ENCODE peak calls at places on chromosomes 6 and 20, in five cellular contexts. V, O, T, J and S are unnamed samples.

GRCh38 chr6:11033825-11034224 is 10.3 kb downstream of the ELOVL2 start:
- DNase-seq in T (no peak), V (no peak), J (no peak), O (no peak), S (no peak)

GRCh38 chr20:25040438-25040831 is 17.5 kb downstream of the ACSS1 start:
- DNase-seq in J (no peak), T (no peak), O (no peak), V (no peak), S (no peak)

GRCh38 chr20:48823960-48824497 is 3.8 kb downstream of the PREX1 start:
- DNase-seq in O (no peak), T (peak; percentile 76), V (no peak), J (no peak), S (no peak)

GRCh38 chr6:71444222-71444621 is 155.6 kb downstream of the OGFRL1 start:
- DNase-seq in T (no peak), O (no peak), J (no peak), V (no peak), S (peak; percentile 3)

GRCh38 chr6:70108230-70108629 is 194.7 kb downstream of the COL9A1 start:
- DNase-seq in O (no peak), V (peak; percentile 10), T (peak; percentile 21), J (peak; percentile 55), S (peak; percentile 19)

GRCh38 chr6:40356242-40356910 is 230.8 kb downstream of the LRFN2 start:
- DNase-seq in V (no peak), J (no peak), T (no peak), O (no peak), S (no peak)

GRCh38 chr6:33613146-33613793 is 7.9 kb upstream of the ITPR3 start:
- DNase-seq in V (no peak), J (no peak), O (no peak), T (no peak), S (peak; percentile 97)

GRCh38 chr6:56540950-56541600 is 101.6 kb downstream of the DST start:
- DNase-seq in O (no peak), V (no peak), T (no peak), J (peak; percentile 50), S (peak; percentile 77)

GRCh38 chr20:13325033-13325432 is 104.0 kb downstream of the ISM1 start:
- DNase-seq in O (peak; percentile 46), V (peak; percentile 18), T (no peak), J (peak; percentile 48), S (peak; percentile 74)

GRCh38 chr6:110558575-110558974 is 82.2 kb upstream of the SLC22A16 start:
- DNase-seq in T (no peak), V (no peak), J (no peak), O (no peak), S (no peak)

GRCh38 chr6:37779902-37780628 is 39.5 kb upstream of the ZFAND3 start:
- DNase-seq in T (no peak), O (no peak), V (no peak), J (no peak), S (no peak)

GRCh38 chr20:40663991-40664880 is 24.8 kb downstream of the MAFB start:
- DNase-seq in T (no peak), O (no peak), V (no peak), J (no peak), S (no peak)

GRCh38 chr6:44100088-44100550 is 27.1 kb downstream of the MRPL14 start:
- DNase-seq in O (no peak), T (no peak), J (peak; percentile 53), V (no peak), S (peak; percentile 69)

GRCh38 chr6:134435814-134436280 is 117.9 kb upstream of the SGK1 start:
- DNase-seq in J (no peak), V (no peak), T (no peak), O (no peak), S (no peak)

GRCh38 chr6:134438825-134439224 is 120.9 kb upstream of the SGK1 start:
- DNase-seq in O (no peak), V (no peak), T (no peak), J (no peak), S (no peak)

GRCh38 chr6:134436281-134436815 is 118.4 kb upstream of the SGK1 start:
- DNase-seq in T (peak; percentile 57), J (peak; percentile 87), V (peak; percentile 75), O (no peak), S (peak; percentile 41)

GRCh38 chr6:134436950-134437349 is 119.0 kb upstream of the SGK1 start:
- DNase-seq in J (no peak), T (peak; percentile 8), V (no peak), O (no peak), S (no peak)

DNA sequence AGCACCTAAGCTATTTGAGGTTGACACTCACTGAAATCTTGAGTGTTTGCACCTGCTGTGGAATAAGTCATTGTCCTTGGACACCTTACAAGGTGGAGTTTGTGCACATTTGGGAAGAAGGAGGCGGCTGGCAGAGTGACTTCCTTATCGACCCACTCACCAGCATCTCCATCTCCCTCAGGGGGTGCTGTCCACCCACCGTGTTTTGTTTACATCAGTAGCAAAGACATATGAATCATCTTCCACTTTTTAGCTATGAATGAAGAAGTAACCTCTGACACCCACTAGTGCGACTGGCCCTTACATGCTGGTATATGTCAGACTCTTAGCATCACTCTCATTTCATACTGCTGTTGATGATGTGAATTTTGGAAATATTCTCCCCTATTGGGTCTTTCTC is 119.5 kb upstream of the SGK1 start:
- DNase-seq in J (peak; percentile 64), T (peak; percentile 15), V (no peak), O (no peak), S (no peak)
- TF ChIP-seq MAX in J (no peak), T (no peak), V (no peak), O (no peak), S (no peak)

GRCh38 chr20:63081351-63081750 is 74.6 kb upstream of the BHLHE23 start:
- DNase-seq in O (no peak), J (no peak), V (no peak), T (no peak), S (no peak)

GRCh38 chr20:63082939-63083735 is 76.4 kb upstream of the BHLHE23 start:
- DNase-seq in T (no peak), V (no peak), O (no peak), J (no peak), S (no peak)

GRCh38 chr20:63081831-63082230 is 75.1 kb upstream of the BHLHE23 start:
- DNase-seq in V (no peak), T (no peak), J (no peak), O (no peak), S (no peak)

GRCh38 chr20:63083831-63084562 is 77.2 kb upstream of the BHLHE23 start:
- DNase-seq in V (no peak), T (no peak), O (no peak), J (no peak), S (peak; percentile 54)

GRCh38 chr20:63082308-63082938 is 75.7 kb upstream of the BHLHE23 start:
- DNase-seq in V (no peak), T (no peak), O (no peak), J (peak; percentile 66), S (peak; percentile 33)
- TF ChIP-seq CEBPB in V (no peak), T (no peak), O (no peak), J (no peak), S (no peak)

DNA sequence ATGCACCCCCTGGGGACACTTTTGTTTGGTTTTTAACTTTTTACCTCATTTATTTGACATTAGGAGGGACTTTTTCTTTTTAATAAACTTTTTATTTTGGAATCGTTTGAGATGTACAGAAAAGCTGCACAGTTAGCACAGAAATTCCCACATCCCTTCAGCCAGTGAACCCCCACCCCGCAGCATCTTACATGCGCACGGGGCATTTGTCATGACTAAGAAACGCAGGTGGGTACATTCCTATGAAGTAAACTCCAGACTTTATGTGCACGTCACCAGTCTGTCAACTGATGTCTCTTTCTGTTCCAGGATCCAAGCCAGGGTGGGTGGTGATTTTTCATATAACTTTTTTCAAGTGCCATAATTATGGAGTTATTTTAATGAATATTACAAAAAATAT is 4.9 kb upstream of the ZNF831 start:
- DNase-seq in V (no peak), O (no peak), T (no peak), J (no peak), S (no peak)
- TF ChIP-seq ZNF274 in V (no peak), O (no peak), T (no peak), J (no peak), S (no peak)

GRCh38 chr20:34293589-34293988 is 9.6 kb downstream of the AHCY start:
- DNase-seq in O (no peak), J (no peak), V (no peak), T (no peak), S (no peak)
- TF ChIP-seq MAX in O (no peak), J (no peak), V (no peak), T (no peak), S (no peak)

DNA sequence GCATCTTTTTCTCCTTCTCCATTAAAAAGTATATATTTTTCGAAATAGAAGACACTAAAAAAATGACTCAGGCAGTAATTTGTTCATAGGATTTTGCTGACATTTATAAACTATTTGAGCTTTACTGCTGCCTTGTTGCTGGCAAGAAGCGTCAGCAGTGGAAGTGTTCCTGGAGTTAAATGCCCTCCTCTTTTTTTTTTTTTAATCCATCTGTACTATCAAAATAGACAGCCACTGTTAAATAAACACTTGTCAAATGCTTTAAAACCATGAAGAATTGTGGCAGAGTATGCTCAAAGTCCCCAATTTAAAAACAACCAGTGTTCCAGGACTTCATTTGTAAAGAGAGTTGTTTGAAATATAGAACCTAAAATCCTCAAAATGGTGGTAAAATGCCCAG is 253.8 kb downstream of the NKAIN2 start:
- DNase-seq in T (no peak), O (no peak), V (no peak), J (no peak), S (no peak)
- TF ChIP-seq CEBPB in T (no peak), O (no peak), V (no peak), J (no peak), S (no peak)

DNA sequence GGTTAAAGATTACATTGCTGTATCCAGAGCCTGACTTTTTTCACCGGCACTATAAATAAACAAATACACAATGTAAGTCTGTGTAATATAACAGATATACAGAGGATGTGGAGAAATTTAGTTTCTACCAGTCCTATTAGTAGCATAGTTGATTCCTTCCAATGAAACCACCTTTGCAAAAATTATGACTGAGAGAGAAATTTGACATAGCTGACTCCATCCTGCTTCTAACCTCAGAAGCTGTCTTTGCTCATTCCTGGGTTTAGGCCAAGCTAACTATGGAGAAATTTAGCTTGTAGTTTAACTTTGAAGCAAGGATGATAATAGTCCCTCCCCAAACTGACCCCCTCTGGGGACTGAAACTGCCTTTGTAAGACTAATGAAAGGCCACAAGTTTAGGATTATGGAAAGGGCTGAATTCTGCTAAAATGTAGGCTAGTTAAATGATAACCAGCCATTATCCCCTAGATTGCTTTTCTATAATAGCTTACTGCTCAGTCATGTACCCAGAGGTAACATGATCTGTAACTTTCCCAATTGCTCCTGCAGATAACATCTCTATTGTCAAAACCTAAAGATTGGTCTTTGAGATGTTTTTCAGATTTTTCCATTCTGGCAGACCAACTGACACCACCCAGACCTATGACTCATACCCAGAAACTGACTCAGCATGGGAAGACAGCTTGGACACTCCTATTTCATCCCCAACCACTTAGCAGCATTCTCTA is 172.8 kb upstream of the ARG1 start:
- DNase-seq in T (no peak), J (peak; percentile 15), O (no peak), V (peak; percentile 18), S (peak; percentile 21)
- TF ChIP-seq ZNF274 in T (no peak), J (no peak), O (no peak), V (no peak), S (no peak)

GRCh38 chr6:137775720-137776119 is 91.3 kb upstream of the TNFAIP3 start:
- DNase-seq in T (no peak), O (no peak), V (no peak), J (no peak), S (no peak)
- TF ChIP-seq MAX in T (no peak), O (no peak), V (no peak), J (no peak), S (no peak)

GRCh38 chr20:50686767-50687266 is 4.5 kb downstream of the RIPOR3 start:
- DNase-seq in O (no peak), T (no peak), J (no peak), V (no peak), S (no peak)
- TF ChIP-seq CEBPB in O (no peak), T (no peak), J (no peak), V (no peak), S (no peak)